ENCODE peak calls at places on chromosomes 11 and 22, in four cellular contexts. F is left ventricle myocardium superior; P is stimulated activated CD8-positive, alpha-beta memory T cell treated with anti-CD3 and anti-CD28 coated beads, Interleukin-15, amount 100 ng/mL, for 4 hours; Q is RCC 7860. B is an unnamed sample.
A peak's percentile ranks its signal among the peaks of the same experiment; 100 is the strongest.

GRCh38 chr11:113159967-113160621 is 154.3 kb upstream of the TTC12 start:
- DNase-seq in F (no peak), P (no peak), Q (no peak), B (no peak)

GRCh38 chr11:103053997-103054396 is 38.0 kb downstream of the DCUN1D5 start:
- DNase-seq in Q (no peak), P (no peak), F (no peak), B (no peak)

GRCh38 chr22:31276426-31277167 is 15.7 kb downstream of the PIK3IP1 start:
- DNase-seq in P (no peak), F (no peak), Q (no peak), B (no peak)

GRCh38 chr22:45008853-45009751 is 703 bp downstream of the PHF21B start:
- DNase-seq in Q (no peak), F (no peak), P (no peak), B (no peak)

GRCh38 chr11:1829039-1829820 is 5.6 kb upstream of the SYT8 start:
- DNase-seq in P (no peak), F (peak; percentile 18), Q (peak; percentile 82), B (no peak)

GRCh38 chr11:36273110-36273509 is 16.1 kb downstream of the COMMD9 start:
- DNase-seq in F (no peak), P (no peak), Q (no peak), B (no peak)

GRCh38 chr11:45110562-45110961 is 35.9 kb upstream of the PRDM11 start:
- DNase-seq in Q (peak; percentile 33), P (no peak), F (no peak), B (no peak)

GRCh38 chr22:18078329-18079041 is 695 bp downstream of the PEX26 start:
- DNase-seq in Q (no peak), F (no peak), P (no peak), B (peak; percentile 57)

GRCh38 chr11:15629690-15630321 is 515.1 kb downstream of the INSC start:
- DNase-seq in F (peak; percentile 46), Q (no peak), P (no peak), B (peak; percentile 52)

GRCh38 chr11:113247231-113247630 is 67.2 kb upstream of the TTC12 start:
- DNase-seq in P (no peak), F (no peak), Q (no peak), B (no peak)

GRCh38 chr11:107741044-107741823 is 29.4 kb upstream of the SLN start:
- DNase-seq in F (no peak), Q (no peak), P (no peak), B (no peak)

GRCh38 chr11:118907051-118907748 is 18.5 kb downstream of the BCL9L start:
- DNase-seq in F (peak; percentile 87), Q (peak; percentile 46), P (peak; percentile 69), B (peak; percentile 88)

GRCh38 chr22:20259336-20259705 is 8.8 kb downstream of the RTN4R start:
- DNase-seq in Q (no peak), P (no peak), F (no peak), B (no peak)

GRCh38 chr22:25002241-25002985 is 49.9 kb downstream of the KIAA1671 start:
- DNase-seq in P (no peak), F (no peak), Q (no peak), B (no peak)

GRCh38 chr11:5304046-5304445 is 2.3 kb upstream of the OR51B4 start:
- DNase-seq in Q (no peak), P (no peak), F (no peak), B (no peak)

GRCh38 chr22:47587861-47588582 is 825.6 kb downstream of the TBC1D22A start:
- DNase-seq in P (no peak), Q (no peak), F (no peak), B (no peak)

GRCh38 chr22:20086101-20086599 is 6.1 kb downstream of the DGCR8 start:
- DNase-seq in F (peak; percentile 8), Q (no peak), P (no peak), B (peak; percentile 26)

GRCh38 chr11:119196833-119197483 is 9.2 kb upstream of the CBL start:
- DNase-seq in F (no peak), Q (peak; percentile 63), P (peak; percentile 44), B (peak; percentile 8)

GRCh38 chr11:111465400-111465799 is 46.8 kb downstream of the BTG4 start:
- DNase-seq in P (no peak), Q (no peak), F (no peak), B (no peak)

GRCh38 chr11:102006835-102007566 is 40.2 kb upstream of the CFAP300 start:
- DNase-seq in P (no peak), F (no peak), Q (no peak), B (no peak)

GRCh38 chr11:107140988-107141387 is 122.7 kb upstream of the GUCY1A2 start:
- DNase-seq in P (no peak), F (no peak), Q (no peak), B (no peak)

GRCh38 chr22:49253656-49254055 is 574.0 kb downstream of the BRD1 start:
- DNase-seq in Q (no peak), P (no peak), F (no peak), B (no peak)

GRCh38 chr22:21775061-21775460 is 39.5 kb upstream of the YPEL1 start:
- DNase-seq in F (no peak), Q (no peak), P (no peak), B (no peak)

B was measured in Right ventricle myocardium superior.